ENCODE peak calls at places on chromosome 21, in eight cellular contexts. R is iris pigment epithelial cell, V is hepatocyte, S is mucosa of descending colon, E is stomach, F is ELF-1, T is AG08396, M is progenitor cell of endocrine pancreas. H is an unnamed sample.

GRCh38 chr21:21029159-21029558 is 30.9 kb downstream of the NCAM2 start:
- DNase-seq in R (no peak), V (no peak), S (no peak), E (no peak), F (no peak), T (no peak), M (no peak), H (no peak)

GRCh38 chr21:45894107-45894810 is 87.3 kb upstream of the COL6A1 start:
- DNase-seq in R (peak; percentile 69), V (peak; percentile 52), S (peak; percentile 38), E (no peak), F (no peak), T (peak; percentile 91), M (no peak), H (no peak)

GRCh38 chr21:36111238-36111637 is 23.6 kb upstream of the CBR3 start:
- DNase-seq in R (no peak), V (no peak), S (no peak), E (no peak), F (no peak), T (no peak), M (no peak), H (no peak)

GRCh38 chr21:31176725-31177124 is 138.4 kb upstream of the KRTAP19-8 start:
- DNase-seq in R (peak; percentile 11), V (no peak), S (no peak), E (no peak), F (no peak), T (no peak), M (no peak), H (no peak)

GRCh38 chr21:37636152-37636860 is 269.7 kb downstream of the DYRK1A start:
- DNase-seq in R (peak; percentile 66), V (peak; percentile 66), S (no peak), E (no peak), F (no peak), T (peak; percentile 77), M (no peak), H (no peak)

GRCh38 chr21:43300496-43301423 is 126.2 kb downstream of the SIK1 start:
- DNase-seq in R (no peak), V (no peak), S (no peak), E (no peak), F (no peak), T (no peak), M (no peak), H (no peak)

GRCh38 chr21:37862536-37862935 is 53.7 kb downstream of the KCNJ6 start:
- DNase-seq in R (peak; percentile 69), V (peak; percentile 56), S (no peak), E (no peak), F (peak; percentile 10), T (peak; percentile 66), M (no peak), H (peak; percentile 57)

GRCh38 chr21:44521301-44521927 is 18.6 kb downstream of the KRTAP10-1 start:
- DNase-seq in R (no peak), V (no peak), S (peak; percentile 9), E (no peak), F (no peak), T (no peak), M (no peak), H (peak; percentile 37)

GRCh38 chr21:37780991-37781983 is 135.0 kb downstream of the KCNJ6 start:
- DNase-seq in R (no peak), V (no peak), S (no peak), E (no peak), F (no peak), T (no peak), M (no peak), H (peak; percentile 13)

GRCh38 chr21:46326110-46326703 is 2.3 kb downstream of the PCNT start:
- DNase-seq in R (no peak), V (no peak), S (no peak), E (no peak), F (no peak), T (no peak), M (no peak), H (no peak)

GRCh38 chr21:42195378-42196031 is 23.4 kb upstream of the ABCG1 start:
- DNase-seq in R (peak; percentile 73), V (no peak), S (no peak), E (no peak), F (no peak), T (no peak), M (no peak), H (no peak)

GRCh38 chr21:30497065-30497464 is at the start of gene KRTAP19-4:
- DNase-seq in R (no peak), V (no peak), S (no peak), E (no peak), F (no peak), T (no peak), M (no peak), H (no peak)

GRCh38 chr21:44836666-44837471 is 19.0 kb upstream of the SUMO3 start:
- DNase-seq in R (peak; percentile 26), V (peak; percentile 77), S (peak; percentile 52), E (no peak), F (peak; percentile 69), T (peak; percentile 55), M (no peak), H (peak; percentile 72)

GRCh38 chr21:42317341-42317741 is 2.1 kb upstream of the TFF3 start:
- DNase-seq in R (no peak), V (no peak), S (peak; percentile 78), E (no peak), F (no peak), T (no peak), M (no peak), H (peak; percentile 59)

GRCh38 chr21:16707274-16707673 is 805.6 kb upstream of the CXADR start:
- DNase-seq in R (no peak), V (no peak), S (no peak), E (no peak), F (no peak), T (no peak), M (no peak), H (no peak)

GRCh38 chr21:14722841-14723483 is 176.8 kb upstream of the SAMSN1 start:
- DNase-seq in R (no peak), V (no peak), S (no peak), E (no peak), F (no peak), T (no peak), M (no peak), H (no peak)

GRCh38 chr21:27764056-27764455 is 797.2 kb upstream of the ADAMTS5 start:
- DNase-seq in R (no peak), V (no peak), S (no peak), E (no peak), F (no peak), T (no peak), M (no peak), H (no peak)

GRCh38 chr21:15182731-15183130 is 117.9 kb upstream of the NRIP1 start:
- DNase-seq in R (no peak), V (no peak), S (no peak), E (no peak), F (no peak), T (no peak), M (no peak), H (no peak)

GRCh38 chr21:36080386-36080785 is 10.6 kb downstream of the CBR1 start:
- DNase-seq in R (no peak), V (no peak), S (no peak), E (no peak), F (no peak), T (no peak), M (no peak), H (no peak)

GRCh38 chr21:39657091-39657689 is 44.5 kb downstream of the B3GALT5 start:
- DNase-seq in R (no peak), V (no peak), S (no peak), E (no peak), F (no peak), T (no peak), M (no peak), H (no peak)

GRCh38 chr21:27480841-27481261 is 514.0 kb upstream of the ADAMTS5 start:
- DNase-seq in R (peak; percentile 67), V (no peak), S (no peak), E (no peak), F (no peak), T (peak; percentile 42), M (no peak), H (no peak)

GRCh38 chr21:34826818-34827217 is 158.0 kb downstream of the CLIC6 start:
- DNase-seq in R (no peak), V (no peak), S (no peak), E (no peak), F (no peak), T (no peak), M (no peak), H (no peak)

GRCh38 chr21:32921632-32922230 is 104.0 kb upstream of the OLIG2 start:
- DNase-seq in R (no peak), V (no peak), S (peak; percentile 54), E (peak; percentile 37), F (peak; percentile 55), T (no peak), M (no peak), H (peak; percentile 86)

GRCh38 chr21:43779660-43780059 is 3.6 kb upstream of the CSTB start:
- DNase-seq in R (no peak), V (no peak), S (no peak), E (no peak), F (no peak), T (no peak), M (no peak), H (no peak)

GRCh38 chr21:40706806-40707205 is 140.2 kb downstream of the DSCAM start:
- DNase-seq in R (no peak), V (no peak), S (no peak), E (no peak), F (no peak), T (no peak), M (no peak), H (no peak)

GRCh38 chr21:45856940-45857339 is 124.6 kb upstream of the COL6A1 start:
- DNase-seq in R (no peak), V (no peak), S (no peak), E (no peak), F (no peak), T (no peak), M (no peak), H (peak; percentile 26)

GRCh38 chr21:44505673-44506278 is 34.2 kb downstream of the KRTAP10-1 start:
- DNase-seq in R (no peak), V (peak; percentile 73), S (no peak), E (no peak), F (no peak), T (no peak), M (no peak), H (no peak)

GRCh38 chr21:45719177-45719802 is 75.8 kb downstream of the PCBP3 start:
- DNase-seq in R (no peak), V (no peak), S (no peak), E (no peak), F (no peak), T (no peak), M (no peak), H (no peak)

GRCh38 chr21:44365251-44365966 is 12.0 kb downstream of the TRPM2 start:
- DNase-seq in R (no peak), V (no peak), S (no peak), E (no peak), F (no peak), T (no peak), M (no peak), H (peak; percentile 33)

GRCh38 chr21:42672699-42673458 is 19.5 kb downstream of the PDE9A start:
- DNase-seq in R (peak; percentile 95), V (peak; percentile 71), S (no peak), E (no peak), F (peak; percentile 58), T (no peak), M (no peak), H (no peak)

GRCh38 chr21:30935889-30936168 is 54.4 kb upstream of the KRTAP11-1 start:
- DNase-seq in R (no peak), V (no peak), S (no peak), E (no peak), F (no peak), T (no peak), M (no peak), H (no peak)

GRCh38 chr21:36839123-36839522 is 127.3 kb downstream of the HLCS start:
- DNase-seq in R (peak; percentile 86), V (no peak), S (no peak), E (no peak), F (no peak), T (peak; percentile 51), M (no peak), H (peak; percentile 4)

GRCh38 chr21:43812957-43813730 is 23.8 kb downstream of the RRP1 start:
- DNase-seq in R (no peak), V (no peak), S (no peak), E (no peak), F (no peak), T (no peak), M (no peak), H (no peak)

GRCh38 chr21:23887709-23888303 is 1719.5 kb downstream of the MRPL39 start:
- DNase-seq in R (no peak), V (no peak), S (no peak), E (no peak), F (no peak), T (no peak), M (no peak), H (no peak)